ENCODE peak calls at places on chromosome 22, in seven cellular contexts. G, X, U, C, J, A and W are unnamed samples.

GRCh38 chr22:27213766-27214581 is 556.6 kb downstream of the MIAT start:
- DNase-seq in G (peak), X (no peak), U (no peak), C (no peak), J (peak), A (no peak), W (peak)

GRCh38 chr22:50326959-50327710 is at the start of gene DENND6B:
- DNase-seq in G (peak), X (peak), U (no peak), C (peak), J (peak), A (peak), W (peak)

GRCh38 chr22:42623301-42623751 is 8.6 kb upstream of the POLDIP3 start:
- DNase-seq in G (no peak), X (no peak), U (no peak), C (no peak), J (no peak), A (no peak), W (no peak)

GRCh38 chr22:20803696-20804324 is 29.9 kb downstream of the SERPIND1 start:
- DNase-seq in G (peak), X (peak), U (no peak), C (no peak), J (peak), A (no peak), W (peak)

GRCh38 chr22:27380826-27381225 is 420.7 kb downstream of the MN1 start:
- DNase-seq in G (no peak), X (no peak), U (no peak), C (no peak), J (no peak), A (no peak), W (no peak)

GRCh38 chr22:38786631-38787030 is 7.3 kb downstream of the DNAL4 start:
- DNase-seq in G (no peak), X (no peak), U (no peak), C (no peak), J (no peak), A (no peak), W (no peak)

GRCh38 chr22:47627561-47628253 is 865.3 kb downstream of the TBC1D22A start:
- DNase-seq in G (no peak), X (no peak), U (no peak), C (no peak), J (no peak), A (no peak), W (no peak)

GRCh38 chr22:36344106-36344827 is 43.5 kb downstream of the MYH9 start:
- DNase-seq in G (no peak), X (no peak), U (no peak), C (no peak), J (no peak), A (no peak), W (no peak)

GRCh38 chr22:31477329-31477728 is 12.3 kb downstream of the EIF4ENIF1 start:
- DNase-seq in G (no peak), X (no peak), U (no peak), C (no peak), J (no peak), A (no peak), W (no peak)

GRCh38 chr22:38184788-38185187 is 3.2 kb upstream of the PLA2G6 start:
- DNase-seq in G (no peak), X (no peak), U (no peak), C (no peak), J (no peak), A (no peak), W (no peak)

GRCh38 chr22:42439821-42440674 is 7.8 kb upstream of the NFAM1 start:
- DNase-seq in G (peak), X (no peak), U (no peak), C (no peak), J (no peak), A (no peak), W (peak)

GRCh38 chr22:39773976-39774539 is 119.5 kb downstream of the ENTHD1 start:
- DNase-seq in G (no peak), X (peak), U (no peak), C (no peak), J (no peak), A (no peak), W (no peak)

GRCh38 chr22:28132466-28132865 is 213.4 kb upstream of the PITPNB start:
- DNase-seq in G (peak), X (no peak), U (no peak), C (no peak), J (no peak), A (no peak), W (no peak)

GRCh38 chr22:48101704-48102103 is 1339.3 kb downstream of the TBC1D22A start:
- DNase-seq in G (no peak), X (no peak), U (no peak), C (no peak), J (no peak), A (no peak), W (no peak)

GRCh38 chr22:28180804-28181203 is 261.7 kb upstream of the PITPNB start:
- DNase-seq in G (no peak), X (no peak), U (no peak), C (no peak), J (no peak), A (no peak), W (peak)

GRCh38 chr22:28582806-28583205 is 96.8 kb downstream of the TTC28 start:
- DNase-seq in G (peak), X (no peak), U (no peak), C (no peak), J (peak), A (no peak), W (peak)

GRCh38 chr22:30795118-30795517 is 100.4 kb downstream of the OSBP2 start:
- DNase-seq in G (no peak), X (no peak), U (no peak), C (no peak), J (no peak), A (no peak), W (no peak)

GRCh38 chr22:37187891-37188761 is at the start of gene C1QTNF6:
- DNase-seq in G (no peak), X (no peak), U (no peak), C (no peak), J (no peak), A (no peak), W (peak)

GRCh38 chr22:19867617-19868016 is 12.9 kb upstream of the GNB1L start:
- DNase-seq in G (no peak), X (no peak), U (no peak), C (no peak), J (no peak), A (no peak), W (no peak)

GRCh38 chr22:50585238-50585637 is 2.6 kb upstream of the CHKB start:
- DNase-seq in G (no peak), X (no peak), U (no peak), C (no peak), J (no peak), A (no peak), W (no peak)

GRCh38 chr22:35044607-35045390 is 21.2 kb upstream of the ISX start:
- DNase-seq in G (no peak), X (no peak), U (no peak), C (no peak), J (no peak), A (no peak), W (no peak)

GRCh38 chr22:41367039-41367679 is 14.6 kb upstream of the TEF start:
- DNase-seq in G (peak), X (peak), U (peak), C (no peak), J (peak), A (no peak), W (peak)

GRCh38 chr22:34850010-34850409 is 215.9 kb upstream of the ISX start:
- DNase-seq in G (peak), X (no peak), U (peak), C (no peak), J (no peak), A (no peak), W (no peak)

GRCh38 chr22:35140879-35141745 is 75.2 kb downstream of the ISX start:
- DNase-seq in G (no peak), X (no peak), U (no peak), C (no peak), J (no peak), A (no peak), W (no peak)

GRCh38 chr22:49921508-49922278 is 3.3 kb downstream of the CRELD2 start:
- DNase-seq in G (no peak), X (no peak), U (no peak), C (no peak), J (no peak), A (no peak), W (no peak)

GRCh38 chr22:31001124-31001770 is 32.2 kb downstream of the TUG1 start:
- DNase-seq in G (no peak), X (no peak), U (no peak), C (no peak), J (no peak), A (no peak), W (no peak)

GRCh38 chr22:50733521-50734342 is 4.3 kb upstream of the ACR start:
- DNase-seq in G (no peak), X (no peak), U (no peak), C (no peak), J (peak), A (no peak), W (peak)

GRCh38 chr22:37139762-37140161 is 10.0 kb downstream of the IL2RB start:
- DNase-seq in G (no peak), X (no peak), U (no peak), C (no peak), J (no peak), A (no peak), W (no peak)

GRCh38 chr22:27406389-27406861 is 395.1 kb downstream of the MN1 start:
- DNase-seq in G (no peak), X (no peak), U (no peak), C (no peak), J (no peak), A (no peak), W (no peak)

GRCh38 chr22:40922484-40923303 is 28.5 kb upstream of the RBX1 start:
- DNase-seq in G (peak), X (peak), U (peak), C (no peak), J (peak), A (no peak), W (peak)

GRCh38 chr22:31474743-31475142 is 14.9 kb downstream of the EIF4ENIF1 start:
- DNase-seq in G (peak), X (no peak), U (no peak), C (no peak), J (peak), A (no peak), W (peak)

GRCh38 chr22:35605787-35606492 is 11.2 kb downstream of the MB start:
- DNase-seq in G (no peak), X (no peak), U (no peak), C (no peak), J (no peak), A (no peak), W (no peak)

GRCh38 chr22:26568207-26568706 is 21.7 kb downstream of the TPST2 start:
- DNase-seq in G (peak), X (no peak), U (peak), C (no peak), J (no peak), A (no peak), W (no peak)

GRCh38 chr22:47597041-47597440 is 834.6 kb downstream of the TBC1D22A start:
- DNase-seq in G (no peak), X (no peak), U (no peak), C (no peak), J (no peak), A (no peak), W (no peak)

GRCh38 chr22:49965291-49966040 is 4.9 kb downstream of the PIM3 start:
- DNase-seq in G (no peak), X (no peak), U (no peak), C (peak), J (no peak), A (no peak), W (no peak)

GRCh38 chr22:30435674-30436126 is 10.1 kb downstream of the MTFP1 start:
- DNase-seq in G (no peak), X (peak), U (no peak), C (peak), J (no peak), A (peak), W (no peak)

GRCh38 chr22:45977551-45978274 is 751 bp upstream of the WNT7B start:
- DNase-seq in G (no peak), X (no peak), U (no peak), C (no peak), J (no peak), A (no peak), W (no peak)

GRCh38 chr22:45978275-45978713 is 1.3 kb upstream of the WNT7B start:
- DNase-seq in G (no peak), X (no peak), U (no peak), C (no peak), J (no peak), A (no peak), W (no peak)

GRCh38 chr22:45976351-45977002 is 485 bp downstream of the WNT7B start:
- DNase-seq in G (no peak), X (no peak), U (no peak), C (no peak), J (no peak), A (no peak), W (no peak)

GRCh38 chr22:45975266-45976161 is 1.4 kb downstream of the WNT7B start:
- DNase-seq in G (no peak), X (no peak), U (no peak), C (no peak), J (no peak), A (no peak), W (no peak)

DNA sequence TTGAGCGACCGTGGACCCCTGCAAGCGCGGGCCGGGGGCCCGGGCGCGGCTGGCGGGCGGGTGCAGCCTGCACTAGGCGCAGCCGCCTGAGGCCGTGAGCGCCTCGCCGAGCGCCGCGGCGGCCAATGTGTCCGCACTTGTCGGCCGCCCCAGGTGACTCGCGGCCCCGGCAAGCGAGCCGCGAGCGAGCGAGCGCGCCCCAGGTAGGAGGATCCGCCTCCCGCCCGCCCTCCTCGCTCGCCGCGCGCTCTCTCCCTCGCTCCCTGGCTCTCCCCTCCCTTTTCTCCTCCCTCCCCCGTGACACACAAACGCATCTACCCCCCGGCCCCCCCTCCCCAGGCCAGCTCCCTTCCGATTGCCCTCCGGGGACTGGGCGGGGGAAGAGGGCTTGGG is at the start of gene WNT7B:
- DNase-seq in G (no peak), X (peak), U (no peak), C (no peak), J (no peak), A (no peak), W (no peak)
- H3K4me3 ChIP-seq in G (peak), X (no peak), U (peak), C (no peak), J (peak), A (no peak), W (no peak)

GRCh38 chr22:33210129-33210784 is 152.1 kb upstream of the SYN3 start:
- DNase-seq in G (peak), X (no peak), U (no peak), C (no peak), J (no peak), A (no peak), W (peak)
- H3K4me3 ChIP-seq in G (no peak), X (no peak), U (no peak), C (no peak), J (no peak), A (no peak), W (no peak)

DNA sequence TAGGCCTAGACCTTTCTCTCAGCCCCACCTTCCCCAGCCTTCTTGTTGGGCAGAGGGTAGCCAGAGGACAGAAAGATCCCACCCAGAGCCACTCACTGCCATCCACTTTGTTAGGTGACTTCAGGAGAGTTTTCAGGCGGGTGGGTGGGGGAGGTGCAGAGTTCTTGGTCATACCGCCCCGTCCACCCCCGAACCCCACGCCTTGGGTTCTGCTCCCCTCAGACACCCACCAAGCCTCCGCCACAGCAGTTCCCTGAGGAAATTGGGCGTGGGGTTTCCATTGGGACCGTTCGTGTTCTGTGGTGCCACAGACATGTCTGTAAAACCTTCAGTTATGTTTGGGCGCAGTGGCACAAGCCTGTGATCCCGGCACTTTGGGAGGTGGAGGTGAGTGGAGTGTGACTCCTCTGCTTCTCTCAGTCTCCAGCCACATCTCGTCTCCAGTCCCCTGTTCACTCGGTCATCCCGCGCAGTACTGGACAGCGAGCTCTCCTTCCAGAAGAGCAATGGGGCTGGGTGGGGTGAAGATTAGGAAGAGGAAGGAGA is 1.5 kb downstream of the MIF start:
- DNase-seq in G (no peak), X (no peak), U (no peak), C (no peak), J (no peak), A (no peak), W (no peak)
- H3K4me3 ChIP-seq in G (peak), X (peak), U (peak), C (peak), J (peak), A (peak), W (peak)

DNA sequence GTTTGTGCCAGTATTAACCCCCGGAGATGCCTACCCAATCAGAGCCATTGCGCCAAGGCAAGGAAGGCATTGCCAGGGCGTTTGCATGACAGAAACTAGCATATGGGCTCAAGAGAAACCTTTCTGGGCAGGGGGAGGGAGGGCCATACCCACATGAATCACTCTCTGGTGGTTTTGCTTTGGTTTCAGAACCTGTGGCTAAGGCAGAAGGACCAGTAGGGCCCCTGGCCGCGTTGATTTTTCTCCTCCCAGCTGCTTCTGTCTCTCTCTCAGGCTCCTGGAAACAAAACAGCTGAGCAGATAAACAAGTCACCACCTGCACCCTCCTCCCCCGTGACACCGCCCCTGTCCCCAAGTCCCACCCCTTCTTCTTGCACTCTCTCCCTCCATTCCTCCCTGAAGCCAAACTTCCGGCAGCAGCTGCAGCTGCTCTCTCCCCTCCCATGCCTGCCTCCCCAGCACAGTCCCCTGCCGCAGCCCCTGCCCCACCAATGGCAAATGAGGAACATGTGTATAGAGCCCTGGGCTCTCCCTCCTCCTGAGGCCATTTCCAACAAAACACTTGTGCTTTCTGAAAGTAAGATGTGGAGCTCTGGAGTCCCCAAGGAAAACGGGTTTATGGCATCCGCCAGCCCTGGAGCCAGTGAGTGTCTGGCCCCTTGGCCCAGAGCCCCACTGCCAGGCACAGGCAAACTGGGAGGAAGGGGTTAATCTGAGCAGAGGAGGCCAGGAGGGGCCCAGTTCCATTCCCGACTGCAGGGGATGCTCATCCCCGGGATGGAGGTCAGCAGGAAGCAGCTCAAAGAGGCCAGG is 39.0 kb upstream of the ADA2 start:
- DNase-seq in G (peak), X (peak), U (peak), C (no peak), J (no peak), A (peak), W (peak)
- H3K4me3 ChIP-seq in G (no peak), X (no peak), U (no peak), C (no peak), J (no peak), A (peak), W (no peak)

DNA sequence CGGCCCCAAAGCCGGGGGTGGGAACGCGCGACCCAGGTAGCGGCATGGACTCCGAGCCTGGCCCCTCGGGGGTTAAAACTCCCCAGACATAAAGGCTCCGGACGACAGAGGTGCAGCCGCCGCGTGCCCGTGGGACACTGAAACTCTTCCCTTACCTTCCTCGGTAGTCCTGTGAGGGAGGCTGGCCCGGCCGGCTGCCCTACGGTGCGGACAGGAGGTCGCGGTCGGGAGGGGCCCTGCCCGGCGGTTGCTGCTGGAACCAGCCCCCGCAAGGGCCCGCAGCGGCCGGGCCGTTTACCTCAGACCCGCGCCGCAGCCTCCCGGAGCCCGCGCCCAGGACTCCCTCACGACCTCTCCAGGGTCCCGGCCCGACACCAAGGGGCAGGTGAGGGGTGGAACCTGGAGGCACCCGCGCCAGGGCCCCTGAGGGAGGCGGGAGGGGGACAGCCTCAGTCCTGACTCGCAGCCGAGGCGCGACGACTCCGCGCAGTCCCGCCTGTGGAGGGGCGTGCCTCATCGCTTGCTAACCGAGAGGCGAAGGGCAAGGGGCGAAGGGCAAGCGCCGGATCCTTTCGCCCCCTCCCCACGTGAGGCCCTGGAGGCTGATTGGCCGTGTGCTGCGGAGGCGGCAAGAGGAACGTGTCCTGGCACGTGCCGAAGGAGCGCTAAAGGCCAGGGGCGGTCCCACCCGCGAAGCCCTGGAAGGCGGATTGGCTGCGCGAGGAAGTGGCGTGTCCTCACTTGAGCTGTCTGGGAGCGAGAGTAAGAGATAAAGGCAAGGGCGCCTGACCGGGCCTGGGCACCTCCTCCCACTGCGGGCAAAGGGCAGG is at the start of gene UPB1:
- DNase-seq in G (no peak), X (no peak), U (no peak), C (no peak), J (no peak), A (no peak), W (no peak)
- H3K4me3 ChIP-seq in G (peak), X (no peak), U (peak), C (no peak), J (peak), A (no peak), W (no peak)

DNA sequence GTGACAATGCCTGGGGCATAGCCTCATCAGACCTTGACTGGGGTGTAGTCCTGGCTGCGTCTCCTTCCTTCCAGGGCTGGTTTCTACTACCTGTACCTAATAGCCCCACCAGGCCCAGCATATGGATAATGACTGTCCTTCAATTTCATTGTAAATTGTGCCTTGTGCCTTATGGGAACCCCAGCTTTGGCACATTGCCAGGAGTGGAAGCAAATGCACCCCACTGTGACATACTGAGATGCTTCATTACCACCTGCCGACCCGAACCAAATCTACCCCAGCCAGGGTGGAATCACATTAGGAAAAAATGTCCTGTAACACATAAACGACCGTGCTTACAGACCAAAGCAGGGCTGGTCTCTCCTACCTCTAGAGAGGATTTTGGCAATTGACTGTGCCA is 7.3 kb downstream of the TOP3B start:
- DNase-seq in G (no peak), X (no peak), U (no peak), C (no peak), J (no peak), A (no peak), W (no peak)
- H3K4me3 ChIP-seq in G (no peak), X (no peak), U (no peak), C (no peak), J (no peak), A (no peak), W (no peak)